ENCODE peak calls at places on chromosomes 2 and 18, in six cellular contexts. L is endothelial cell, I is NCI-H774, Z is thoracic aorta, T is skeletal muscle cell, P is GM13976. O is an unnamed sample.

GRCh38 chr2:211990335-211990734 is 548.3 kb downstream of the ERBB4 start:
- DNase-seq in L (no peak), I (no peak), Z (no peak), T (no peak), P (no peak), O (no peak)

GRCh38 chr2:210252699-210253606 is 27.7 kb upstream of the ACADL start:
- DNase-seq in L (no peak), I (no peak), Z (no peak), T (no peak), P (no peak), O (no peak)

GRCh38 chr2:12169721-12170120 is 423.3 kb downstream of the LPIN1 start:
- DNase-seq in L (peak; percentile 11), I (no peak), Z (peak; percentile 29), T (peak; percentile 50), P (no peak), O (no peak)

GRCh38 chr18:78980777-78981651 is 1.4 kb downstream of the SALL3 start:
- DNase-seq in L (no peak), I (no peak), Z (no peak), T (no peak), P (no peak), O (peak; percentile 63)

GRCh38 chr2:47221956-47222355 is 66.8 kb upstream of the STPG4 start:
- DNase-seq in L (no peak), I (no peak), Z (no peak), T (no peak), P (no peak), O (no peak)

GRCh38 chr18:28736223-28736622 is 559.3 kb upstream of the CDH2 start:
- DNase-seq in L (no peak), I (no peak), Z (no peak), T (no peak), P (no peak), O (no peak)

GRCh38 chr2:182020319-182021055 is 34.8 kb downstream of the PPP1R1C start:
- DNase-seq in L (no peak), I (no peak), Z (no peak), T (no peak), P (no peak), O (no peak)

GRCh38 chr2:102141915-102142828 is at the start of gene IL1R1:
- DNase-seq in L (peak; percentile 61), I (no peak), Z (no peak), T (peak; percentile 61), P (peak; percentile 48), O (no peak)

GRCh38 chr2:33704352-33704751 is 105.3 kb upstream of the FAM98A start:
- DNase-seq in L (no peak), I (no peak), Z (no peak), T (no peak), P (no peak), O (peak; percentile 64)

GRCh38 chr2:62234755-62235655 is 39.1 kb downstream of the B3GNT2 start:
- DNase-seq in L (no peak), I (no peak), Z (no peak), T (no peak), P (no peak), O (no peak)

GRCh38 chr2:189293164-189293563 is 113.6 kb upstream of the COL5A2 start:
- DNase-seq in L (no peak), I (no peak), Z (no peak), T (peak; percentile 91), P (no peak), O (no peak)

GRCh38 chr2:95389256-95390119 is 13.0 kb upstream of the FAHD2A start:
- DNase-seq in L (peak; percentile 82), I (peak; percentile 31), Z (no peak), T (no peak), P (peak; percentile 90), O (peak; percentile 63)

GRCh38 chr2:218882866-218883366 is 2.3 kb downstream of the WNT10A start:
- DNase-seq in L (no peak), I (no peak), Z (no peak), T (no peak), P (no peak), O (no peak)

GRCh38 chr2:230762317-230762896 is 49.8 kb downstream of the CAB39 start:
- DNase-seq in L (peak; percentile 45), I (no peak), Z (no peak), T (no peak), P (no peak), O (peak; percentile 32)

GRCh38 chr2:240213476-240214391 is 73.3 kb upstream of the OTOS start:
- DNase-seq in L (no peak), I (no peak), Z (no peak), T (no peak), P (peak; percentile 23), O (peak; percentile 4)

GRCh38 chr2:58981237-58981636 is 740.1 kb upstream of the FANCL start:
- DNase-seq in L (no peak), I (no peak), Z (no peak), T (no peak), P (no peak), O (no peak)

GRCh38 chr18:43772907-43773306 is 495.6 kb upstream of the SYT4 start:
- DNase-seq in L (no peak), I (no peak), Z (no peak), T (no peak), P (no peak), O (no peak)

GRCh38 chr18:3411327-3411726 is 38.6 kb upstream of the TGIF1 start:
- DNase-seq in L (no peak), I (no peak), Z (no peak), T (no peak), P (no peak), O (no peak)

GRCh38 chr18:54233761-54234160 is 9.3 kb upstream of the MBD2 start:
- DNase-seq in L (no peak), I (no peak), Z (no peak), T (no peak), P (no peak), O (no peak)

GRCh38 chr18:74936343-74936742 is 272.6 kb downstream of the PTGR3 start:
- DNase-seq in L (no peak), I (no peak), Z (no peak), T (no peak), P (no peak), O (no peak)

GRCh38 chr2:168601739-168602138 is 145.7 kb downstream of the CERS6 start:
- DNase-seq in L (no peak), I (no peak), Z (no peak), T (no peak), P (no peak), O (no peak)

GRCh38 chr2:201964631-201965206 is 68.9 kb upstream of the FZD7 start:
- DNase-seq in L (no peak), I (no peak), Z (no peak), T (no peak), P (no peak), O (no peak)

GRCh38 chr2:68987051-68987503 is 12.6 kb downstream of the GKN1 start:
- DNase-seq in L (no peak), I (no peak), Z (no peak), T (no peak), P (no peak), O (no peak)

GRCh38 chr2:197306691-197307030 is 3.9 kb downstream of the ANKRD44 start:
- DNase-seq in L (no peak), I (no peak), Z (peak; percentile 40), T (no peak), P (no peak), O (no peak)

GRCh38 chr18:59988098-59988706 is 88.4 kb downstream of the PMAIP1 start:
- DNase-seq in L (peak; percentile 49), I (no peak), Z (no peak), T (peak; percentile 10), P (peak; percentile 43), O (peak; percentile 48)

GRCh38 chr2:234469251-234469845 is 27.5 kb downstream of the ARL4C start:
- DNase-seq in L (no peak), I (no peak), Z (no peak), T (no peak), P (no peak), O (no peak)

GRCh38 chr2:112204411-112204810 is 50.4 kb downstream of the ZC3H8 start:
- DNase-seq in L (no peak), I (no peak), Z (no peak), T (no peak), P (no peak), O (peak; percentile 29)

GRCh38 chr2:99476629-99477028 is 13.2 kb downstream of the REV1 start:
- DNase-seq in L (no peak), I (no peak), Z (no peak), T (no peak), P (no peak), O (no peak)

O was measured in HAP-1.